ENCODE peak calls at places on chromosomes 11 and 22, in seven cellular contexts. One of them, this sample, is unnamed.
A peak's percentile ranks its signal among the peaks of the same experiment; 100 is the strongest.

GRCh38 chr22:49042877-49043859 is 784.5 kb downstream of the BRD1 start:
- DNase-seq in CD4-positive, alpha-beta T cell: no peak
- DNase-seq in NCI-H774: no peak
- DNase-seq in LHCN-M2: no peak
- DNase-seq in NCI-H510A treated with DMSO at 0.1 percent for 48 hours: no peak
- DNase-seq in amniotic stem cell: no peak
- DNase-seq in HFFc6: no peak
- DNase-seq in this sample: no peak

GRCh38 chr11:72719144-72719543 is 33.1 kb downstream of the ARAP1 start:
- DNase-seq in amniotic stem cell: no peak
- DNase-seq in LHCN-M2: no peak
- DNase-seq in NCI-H774: no peak
- DNase-seq in CD4-positive, alpha-beta T cell: no peak
- DNase-seq in NCI-H510A treated with DMSO at 0.1 percent for 48 hours: no peak
- DNase-seq in HFFc6: no peak
- DNase-seq in this sample: no peak

GRCh38 chr11:16049611-16050010 is 306.7 kb downstream of the SOX6 start:
- DNase-seq in NCI-H774: no peak
- DNase-seq in NCI-H510A treated with DMSO at 0.1 percent for 48 hours: peak; percentile 24
- DNase-seq in CD4-positive, alpha-beta T cell: no peak
- DNase-seq in HFFc6: no peak
- DNase-seq in amniotic stem cell: no peak
- DNase-seq in LHCN-M2: no peak
- DNase-seq in this sample: no peak

GRCh38 chr11:3613998-3614741 is 27.6 kb downstream of the ART5 start:
- DNase-seq in CD4-positive, alpha-beta T cell: no peak
- DNase-seq in NCI-H774: no peak
- DNase-seq in amniotic stem cell: no peak
- DNase-seq in NCI-H510A treated with DMSO at 0.1 percent for 48 hours: no peak
- DNase-seq in HFFc6: no peak
- DNase-seq in LHCN-M2: no peak
- DNase-seq in this sample: no peak

GRCh38 chr11:34174411-34175041 is 69.1 kb downstream of the NAT10 start:
- DNase-seq in LHCN-M2: peak; percentile 51
- DNase-seq in HFFc6: peak; percentile 46
- DNase-seq in amniotic stem cell: peak; percentile 64
- DNase-seq in NCI-H774: peak; percentile 58
- DNase-seq in NCI-H510A treated with DMSO at 0.1 percent for 48 hours: peak; percentile 7
- DNase-seq in CD4-positive, alpha-beta T cell: peak; percentile 79
- DNase-seq in this sample: peak; percentile 73

GRCh38 chr22:41563051-41563711 is 2.4 kb downstream of the CSDC2 start:
- DNase-seq in LHCN-M2: peak; percentile 89
- DNase-seq in CD4-positive, alpha-beta T cell: no peak
- DNase-seq in amniotic stem cell: peak; percentile 42
- DNase-seq in HFFc6: peak; percentile 76
- DNase-seq in NCI-H510A treated with DMSO at 0.1 percent for 48 hours: no peak
- DNase-seq in NCI-H774: no peak
- DNase-seq in this sample: no peak

GRCh38 chr11:83681045-83681781 is 395.0 kb upstream of the CCDC90B start:
- DNase-seq in NCI-H774: peak; percentile 39
- DNase-seq in LHCN-M2: no peak
- DNase-seq in amniotic stem cell: no peak
- DNase-seq in HFFc6: no peak
- DNase-seq in CD4-positive, alpha-beta T cell: no peak
- DNase-seq in NCI-H510A treated with DMSO at 0.1 percent for 48 hours: peak; percentile 33
- DNase-seq in this sample: no peak

GRCh38 chr22:40176921-40177737 is 596 bp upstream of the TNRC6B start:
- DNase-seq in amniotic stem cell: peak; percentile 39
- DNase-seq in HFFc6: peak; percentile 54
- DNase-seq in NCI-H774: no peak
- DNase-seq in CD4-positive, alpha-beta T cell: peak; percentile 73
- DNase-seq in LHCN-M2: peak; percentile 77
- DNase-seq in NCI-H510A treated with DMSO at 0.1 percent for 48 hours: peak; percentile 51
- DNase-seq in this sample: peak; percentile 55

GRCh38 chr11:74171630-74172465 is 759 bp downstream of the PPME1 start:
- DNase-seq in amniotic stem cell: no peak
- DNase-seq in CD4-positive, alpha-beta T cell: no peak
- DNase-seq in HFFc6: no peak
- DNase-seq in NCI-H774: no peak
- DNase-seq in NCI-H510A treated with DMSO at 0.1 percent for 48 hours: no peak
- DNase-seq in LHCN-M2: peak; percentile 23
- DNase-seq in this sample: no peak

GRCh38 chr11:64384981-64385952 is 26.3 kb downstream of the RPS6KA4 start:
- DNase-seq in NCI-H774: no peak
- DNase-seq in NCI-H510A treated with DMSO at 0.1 percent for 48 hours: no peak
- DNase-seq in amniotic stem cell: no peak
- DNase-seq in LHCN-M2: no peak
- DNase-seq in CD4-positive, alpha-beta T cell: no peak
- DNase-seq in HFFc6: no peak
- DNase-seq in this sample: no peak

GRCh38 chr22:49215840-49216239 is 611.8 kb downstream of the BRD1 start:
- DNase-seq in LHCN-M2: no peak
- DNase-seq in HFFc6: no peak
- DNase-seq in CD4-positive, alpha-beta T cell: no peak
- DNase-seq in NCI-H510A treated with DMSO at 0.1 percent for 48 hours: no peak
- DNase-seq in amniotic stem cell: no peak
- DNase-seq in NCI-H774: no peak
- DNase-seq in this sample: no peak

GRCh38 chr11:72179804-72180396 is 12.0 kb upstream of the FOLR1 start:
- DNase-seq in HFFc6: no peak
- DNase-seq in NCI-H510A treated with DMSO at 0.1 percent for 48 hours: no peak
- DNase-seq in LHCN-M2: no peak
- DNase-seq in NCI-H774: no peak
- DNase-seq in amniotic stem cell: no peak
- DNase-seq in CD4-positive, alpha-beta T cell: no peak
- DNase-seq in this sample: no peak

GRCh38 chr11:35524780-35525179 is 636 bp downstream of the PAMR1 start:
- DNase-seq in amniotic stem cell: no peak
- DNase-seq in CD4-positive, alpha-beta T cell: no peak
- DNase-seq in NCI-H510A treated with DMSO at 0.1 percent for 48 hours: no peak
- DNase-seq in LHCN-M2: no peak
- DNase-seq in HFFc6: peak; percentile 55
- DNase-seq in NCI-H774: no peak
- DNase-seq in this sample: no peak

GRCh38 chr11:124482362-124483147 is 37.1 kb upstream of the OR8B8 start:
- DNase-seq in HFFc6: peak; percentile 5
- DNase-seq in amniotic stem cell: no peak
- DNase-seq in CD4-positive, alpha-beta T cell: no peak
- DNase-seq in NCI-H774: no peak
- DNase-seq in NCI-H510A treated with DMSO at 0.1 percent for 48 hours: no peak
- DNase-seq in LHCN-M2: no peak
- DNase-seq in this sample: no peak

GRCh38 chr22:50218153-50218995 is 17.6 kb downstream of the SELENOO start:
- DNase-seq in NCI-H510A treated with DMSO at 0.1 percent for 48 hours: peak; percentile 45
- DNase-seq in amniotic stem cell: no peak
- DNase-seq in LHCN-M2: no peak
- DNase-seq in NCI-H774: no peak
- DNase-seq in HFFc6: no peak
- DNase-seq in CD4-positive, alpha-beta T cell: no peak
- DNase-seq in this sample: no peak

GRCh38 chr22:27546157-27546556 is 255.4 kb downstream of the MN1 start:
- DNase-seq in LHCN-M2: no peak
- DNase-seq in HFFc6: no peak
- DNase-seq in CD4-positive, alpha-beta T cell: no peak
- DNase-seq in amniotic stem cell: no peak
- DNase-seq in NCI-H510A treated with DMSO at 0.1 percent for 48 hours: no peak
- DNase-seq in NCI-H774: no peak
- DNase-seq in this sample: no peak

GRCh38 chr11:64437426-64437825 is 78.5 kb downstream of the RPS6KA4 start:
- DNase-seq in LHCN-M2: no peak
- DNase-seq in NCI-H510A treated with DMSO at 0.1 percent for 48 hours: no peak
- DNase-seq in amniotic stem cell: no peak
- DNase-seq in HFFc6: no peak
- DNase-seq in CD4-positive, alpha-beta T cell: no peak
- DNase-seq in NCI-H774: no peak
- DNase-seq in this sample: no peak

This sample was measured in SHP77.